ENCODE peak calls at places on chromosome 9, in eight cellular contexts. One of them, this sample, is unnamed.
A peak's percentile ranks its signal among the peaks of the same experiment; 100 is the strongest.

GRCh38 chr9:121783523-121784507 is 132.4 kb downstream of the DAB2IP start:
- DNase-seq in adipocyte: no peak
- DNase-seq in K562: no peak
- DNase-seq in HCT116: no peak
- DNase-seq in mammary epithelial cell: no peak
- DNase-seq in psoas muscle: no peak
- DNase-seq in transverse colon: peak; percentile 7
- DNase-seq in hepatocyte: peak; percentile 10
- DNase-seq in this sample: no peak

GRCh38 chr9:75146229-75146628 is 57.9 kb downstream of the OSTF1 start:
- DNase-seq in adipocyte: peak; percentile 19
- DNase-seq in K562: no peak
- DNase-seq in HCT116: no peak
- DNase-seq in mammary epithelial cell: peak; percentile 69
- DNase-seq in psoas muscle: no peak
- DNase-seq in transverse colon: no peak
- DNase-seq in hepatocyte: no peak
- DNase-seq in this sample: no peak

GRCh38 chr9:70600479-70600878 is 186.0 kb upstream of the KLF9 start:
- DNase-seq in adipocyte: peak; percentile 72
- DNase-seq in K562: no peak
- DNase-seq in HCT116: no peak
- DNase-seq in mammary epithelial cell: no peak
- DNase-seq in psoas muscle: peak; percentile 61
- DNase-seq in transverse colon: peak; percentile 13
- DNase-seq in hepatocyte: peak; percentile 58
- DNase-seq in this sample: peak; percentile 36

GRCh38 chr9:83623634-83623991 is 670 bp downstream of the IDNK start:
- DNase-seq in adipocyte: no peak
- DNase-seq in K562: no peak
- DNase-seq in HCT116: no peak
- DNase-seq in mammary epithelial cell: no peak
- DNase-seq in psoas muscle: no peak
- DNase-seq in transverse colon: no peak
- DNase-seq in hepatocyte: peak; percentile 15
- DNase-seq in this sample: no peak

GRCh38 chr9:14219865-14220655 is 93.9 kb downstream of the NFIB start:
- DNase-seq in adipocyte: no peak
- DNase-seq in K562: no peak
- DNase-seq in HCT116: no peak
- DNase-seq in mammary epithelial cell: no peak
- DNase-seq in psoas muscle: no peak
- DNase-seq in transverse colon: no peak
- DNase-seq in hepatocyte: no peak
- DNase-seq in this sample: no peak

GRCh38 chr9:110142868-110143866 is 64.8 kb downstream of the C9orf152 start:
- DNase-seq in adipocyte: no peak
- DNase-seq in K562: no peak
- DNase-seq in HCT116: no peak
- DNase-seq in mammary epithelial cell: no peak
- DNase-seq in psoas muscle: no peak
- DNase-seq in transverse colon: no peak
- DNase-seq in hepatocyte: no peak
- DNase-seq in this sample: no peak

GRCh38 chr9:1726993-1727759 is 288.0 kb upstream of the SMARCA2 start:
- DNase-seq in adipocyte: no peak
- DNase-seq in K562: no peak
- DNase-seq in HCT116: no peak
- DNase-seq in mammary epithelial cell: no peak
- DNase-seq in psoas muscle: no peak
- DNase-seq in transverse colon: no peak
- DNase-seq in hepatocyte: no peak
- DNase-seq in this sample: no peak

GRCh38 chr9:120393386-120394057 is 186.4 kb downstream of the CDK5RAP2 start:
- DNase-seq in adipocyte: peak; percentile 52
- DNase-seq in K562: no peak
- DNase-seq in HCT116: no peak
- DNase-seq in mammary epithelial cell: peak; percentile 47
- DNase-seq in psoas muscle: no peak
- DNase-seq in transverse colon: no peak
- DNase-seq in hepatocyte: no peak
- DNase-seq in this sample: no peak

GRCh38 chr9:22079873-22080341 is 70.8 kb upstream of the CDKN2B start:
- DNase-seq in adipocyte: peak; percentile 76
- DNase-seq in K562: no peak
- DNase-seq in HCT116: no peak
- DNase-seq in mammary epithelial cell: peak; percentile 93
- DNase-seq in psoas muscle: no peak
- DNase-seq in transverse colon: no peak
- DNase-seq in hepatocyte: no peak
- DNase-seq in this sample: no peak

GRCh38 chr9:115944166-115944948 is 209.2 kb upstream of the PAPPA start:
- DNase-seq in adipocyte: peak; percentile 99
- DNase-seq in K562: no peak
- DNase-seq in HCT116: no peak
- DNase-seq in mammary epithelial cell: peak; percentile 98
- DNase-seq in psoas muscle: peak; percentile 89
- DNase-seq in transverse colon: peak; percentile 50
- DNase-seq in hepatocyte: peak; percentile 76
- DNase-seq in this sample: peak; percentile 67

GRCh38 chr9:6106576-6107339 is 91.3 kb upstream of the RANBP6 start:
- DNase-seq in adipocyte: peak; percentile 62
- DNase-seq in K562: peak; percentile 7
- DNase-seq in HCT116: peak; percentile 34
- DNase-seq in mammary epithelial cell: peak; percentile 70
- DNase-seq in psoas muscle: no peak
- DNase-seq in transverse colon: no peak
- DNase-seq in hepatocyte: peak; percentile 38
- DNase-seq in this sample: no peak

GRCh38 chr9:128882677-128883590 is 1.0 kb downstream of the LRRC8A start:
- DNase-seq in adipocyte: peak; percentile 37
- DNase-seq in K562: peak; percentile 39
- DNase-seq in HCT116: no peak
- DNase-seq in mammary epithelial cell: peak; percentile 46
- DNase-seq in psoas muscle: no peak
- DNase-seq in transverse colon: no peak
- DNase-seq in hepatocyte: no peak
- DNase-seq in this sample: no peak

GRCh38 chr9:134625361-134626140 is 16.1 kb upstream of the COL5A1 start:
- DNase-seq in adipocyte: peak; percentile 45
- DNase-seq in K562: no peak
- DNase-seq in HCT116: no peak
- DNase-seq in mammary epithelial cell: no peak
- DNase-seq in psoas muscle: no peak
- DNase-seq in transverse colon: no peak
- DNase-seq in hepatocyte: no peak
- DNase-seq in this sample: no peak

GRCh38 chr9:2177121-2177520 is 162.0 kb downstream of the SMARCA2 start:
- DNase-seq in adipocyte: no peak
- DNase-seq in K562: no peak
- DNase-seq in HCT116: no peak
- DNase-seq in mammary epithelial cell: no peak
- DNase-seq in psoas muscle: no peak
- DNase-seq in transverse colon: no peak
- DNase-seq in hepatocyte: no peak
- DNase-seq in this sample: no peak

GRCh38 chr9:138117101-138117750 is 239.6 kb downstream of the CACNA1B start:
- DNase-seq in adipocyte: no peak
- DNase-seq in K562: no peak
- DNase-seq in HCT116: no peak
- DNase-seq in mammary epithelial cell: no peak
- DNase-seq in psoas muscle: no peak
- DNase-seq in transverse colon: no peak
- DNase-seq in hepatocyte: peak; percentile 2
- DNase-seq in this sample: no peak

GRCh38 chr9:86955554-86955953 is 8.2 kb upstream of the GAS1 start:
- DNase-seq in adipocyte: no peak
- DNase-seq in K562: no peak
- DNase-seq in HCT116: no peak
- DNase-seq in mammary epithelial cell: no peak
- DNase-seq in psoas muscle: no peak
- DNase-seq in transverse colon: no peak
- DNase-seq in hepatocyte: no peak
- DNase-seq in this sample: no peak
- H3K4me1 ChIP-seq in adipocyte: no peaks in the 10 kb centered on the region
- H3K4me1 ChIP-seq in K562: no peaks in the 10 kb centered on the region
- H3K4me1 ChIP-seq in HCT116: no peaks in the 10 kb centered on the region
- H3K4me1 ChIP-seq in mammary epithelial cell: no peaks in the 10 kb centered on the region
- H3K4me1 ChIP-seq in psoas muscle: no peaks in the 10 kb centered on the region
- H3K4me1 ChIP-seq in transverse colon: no peaks in the 10 kb centered on the region
- H3K4me1 ChIP-seq in hepatocyte: peaks cover 10% of the 10 kb centered on the region
- H3K4me1 ChIP-seq in this sample: no peaks in the 10 kb centered on the region

DNA sequence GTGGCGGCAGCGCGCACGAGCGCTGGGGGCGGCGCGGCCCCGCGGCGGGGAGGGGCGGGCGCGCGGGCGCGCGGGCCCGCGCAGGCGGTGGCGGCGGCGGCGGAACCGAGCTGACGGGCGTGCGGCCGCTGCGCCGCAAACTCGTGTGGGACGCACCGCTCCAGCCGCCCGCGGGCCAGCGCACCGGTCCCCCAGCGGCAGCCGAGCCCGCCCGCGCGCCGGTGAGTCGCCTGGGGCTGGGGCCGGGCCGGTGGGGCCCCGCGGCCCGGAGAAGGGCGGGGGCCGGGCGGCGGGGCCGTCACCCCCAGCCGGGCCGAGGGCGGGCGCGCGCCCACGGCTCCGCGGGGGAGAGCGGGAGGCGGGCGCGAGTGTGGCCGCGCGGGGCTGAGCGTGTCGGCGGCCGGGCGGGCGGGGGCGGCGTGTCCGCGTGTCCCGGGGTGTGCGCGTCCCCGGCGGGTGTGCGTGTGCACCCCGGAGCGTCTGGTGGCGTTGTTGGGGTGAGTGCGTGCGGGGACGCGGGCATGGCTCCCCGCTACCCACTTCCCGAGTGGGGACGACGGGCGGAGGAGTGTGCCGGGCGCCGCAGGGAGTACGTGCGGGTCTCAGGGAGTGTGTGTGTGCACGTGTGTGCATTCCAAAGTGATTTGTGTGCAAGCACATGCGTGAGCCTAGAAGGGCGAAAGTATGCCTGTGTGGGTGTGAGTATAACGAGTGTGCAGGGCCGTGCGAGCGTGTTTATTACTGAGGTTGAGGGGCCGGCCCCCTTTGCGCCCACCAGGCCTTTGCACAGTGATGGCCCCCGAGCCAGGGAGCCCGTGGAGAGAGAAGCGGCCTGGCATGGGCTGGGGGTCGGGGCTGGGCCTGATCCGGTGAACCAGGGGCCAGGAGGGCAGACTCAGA is at the start of gene NEK6:
- DNase-seq in adipocyte: peak; percentile 75
- DNase-seq in K562: peak; percentile 89
- DNase-seq in HCT116: no peak
- DNase-seq in mammary epithelial cell: peak; percentile 47
- DNase-seq in psoas muscle: peak; percentile 64
- DNase-seq in transverse colon: peak; percentile 19
- DNase-seq in hepatocyte: peak; percentile 63
- DNase-seq in this sample: peak; percentile 41
- H3K4me1 ChIP-seq in adipocyte: peaks cover 48% of the 10 kb centered on the region
- H3K4me1 ChIP-seq in K562: peaks cover 17% of the 10 kb centered on the region
- H3K4me1 ChIP-seq in HCT116: peaks cover 31% of the 10 kb centered on the region
- H3K4me1 ChIP-seq in mammary epithelial cell: peaks cover 37% of the 10 kb centered on the region
- H3K4me1 ChIP-seq in psoas muscle: peaks cover 27% of the 10 kb centered on the region
- H3K4me1 ChIP-seq in transverse colon: peaks cover 28% of the 10 kb centered on the region
- H3K4me1 ChIP-seq in hepatocyte: peaks cover 41% of the 10 kb centered on the region
- H3K4me1 ChIP-seq in this sample: peaks cover 41% of the 10 kb centered on the region

GRCh38 chr9:37966443-37967271 is 62.7 kb upstream of the SLC25A51 start:
- DNase-seq in adipocyte: no peak
- DNase-seq in K562: no peak
- DNase-seq in HCT116: no peak
- DNase-seq in mammary epithelial cell: no peak
- DNase-seq in psoas muscle: no peak
- DNase-seq in transverse colon: peak; percentile 30
- DNase-seq in hepatocyte: peak; percentile 77
- DNase-seq in this sample: peak; percentile 76

GRCh38 chr9:37968228-37968672 is 64.3 kb upstream of the SLC25A51 start:
- DNase-seq in adipocyte: peak; percentile 61
- DNase-seq in K562: peak; percentile 74
- DNase-seq in HCT116: no peak
- DNase-seq in mammary epithelial cell: peak; percentile 80
- DNase-seq in psoas muscle: no peak
- DNase-seq in transverse colon: peak; percentile 47
- DNase-seq in hepatocyte: peak; percentile 54
- DNase-seq in this sample: peak; percentile 51

GRCh38 chr9:37967681-37968080 is 63.8 kb upstream of the SLC25A51 start:
- DNase-seq in adipocyte: no peak
- DNase-seq in K562: no peak
- DNase-seq in HCT116: no peak
- DNase-seq in mammary epithelial cell: no peak
- DNase-seq in psoas muscle: no peak
- DNase-seq in transverse colon: no peak
- DNase-seq in hepatocyte: no peak
- DNase-seq in this sample: no peak

GRCh38 chr9:37969130-37969529 is 65.2 kb upstream of the SLC25A51 start:
- DNase-seq in adipocyte: peak; percentile 33
- DNase-seq in K562: peak; percentile 39
- DNase-seq in HCT116: no peak
- DNase-seq in mammary epithelial cell: no peak
- DNase-seq in psoas muscle: no peak
- DNase-seq in transverse colon: peak; percentile 91
- DNase-seq in hepatocyte: peak; percentile 87
- DNase-seq in this sample: peak; percentile 96

GRCh38 chr9:37967272-37967581 is 63.3 kb upstream of the SLC25A51 start:
- DNase-seq in adipocyte: no peak
- DNase-seq in K562: no peak
- DNase-seq in HCT116: no peak
- DNase-seq in mammary epithelial cell: peak; percentile 75
- DNase-seq in psoas muscle: no peak
- DNase-seq in transverse colon: no peak
- DNase-seq in hepatocyte: no peak
- DNase-seq in this sample: no peak
- H3K4me1 ChIP-seq in adipocyte: peaks cover 45% of the 10 kb centered on the region
- H3K4me1 ChIP-seq in K562: peaks cover 18% of the 10 kb centered on the region
- H3K4me1 ChIP-seq in HCT116: peaks cover 62% of the 10 kb centered on the region
- H3K4me1 ChIP-seq in mammary epithelial cell: peaks cover 88% of the 10 kb centered on the region
- H3K4me1 ChIP-seq in psoas muscle: peaks cover 17% of the 10 kb centered on the region
- H3K4me1 ChIP-seq in transverse colon: peaks cover 55% of the 10 kb centered on the region
- H3K4me1 ChIP-seq in hepatocyte: peaks cover 73% of the 10 kb centered on the region
- H3K4me1 ChIP-seq in this sample: peaks cover 96% of the 10 kb centered on the region

GRCh38 chr9:131395745-131396479 is 2.0 kb downstream of the PRRC2B start:
- DNase-seq in adipocyte: no peak
- DNase-seq in K562: peak; percentile 5
- DNase-seq in HCT116: no peak
- DNase-seq in mammary epithelial cell: peak; percentile 78
- DNase-seq in psoas muscle: no peak
- DNase-seq in transverse colon: no peak
- DNase-seq in hepatocyte: no peak
- DNase-seq in this sample: no peak

GRCh38 chr9:131396626-131397025 is 2.7 kb downstream of the PRRC2B start:
- DNase-seq in adipocyte: no peak
- DNase-seq in K562: peak; percentile 4
- DNase-seq in HCT116: no peak
- DNase-seq in mammary epithelial cell: no peak
- DNase-seq in psoas muscle: no peak
- DNase-seq in transverse colon: no peak
- DNase-seq in hepatocyte: peak; percentile 14
- DNase-seq in this sample: no peak

GRCh38 chr9:131395027-131395744 is 1.3 kb downstream of the PRRC2B start:
- DNase-seq in adipocyte: peak; percentile 50
- DNase-seq in K562: peak; percentile 30
- DNase-seq in HCT116: no peak
- DNase-seq in mammary epithelial cell: peak; percentile 76
- DNase-seq in psoas muscle: no peak
- DNase-seq in transverse colon: peak; percentile 73
- DNase-seq in hepatocyte: peak; percentile 44
- DNase-seq in this sample: peak; percentile 65

GRCh38 chr9:131393622-131394463 is at the start of gene PRRC2B:
- DNase-seq in adipocyte: peak; percentile 95
- DNase-seq in K562: peak; percentile 95
- DNase-seq in HCT116: peak; percentile 33
- DNase-seq in mammary epithelial cell: peak; percentile 71
- DNase-seq in psoas muscle: peak; percentile 93
- DNase-seq in transverse colon: peak; percentile 89
- DNase-seq in hepatocyte: peak; percentile 95
- DNase-seq in this sample: peak; percentile 85

GRCh38 chr9:131394464-131395026 is 659 bp downstream of the PRRC2B start:
- DNase-seq in adipocyte: peak; percentile 78
- DNase-seq in K562: peak; percentile 83
- DNase-seq in HCT116: no peak
- DNase-seq in mammary epithelial cell: no peak
- DNase-seq in psoas muscle: peak; percentile 80
- DNase-seq in transverse colon: peak; percentile 57
- DNase-seq in hepatocyte: peak; percentile 77
- DNase-seq in this sample: peak; percentile 51
- H3K4me1 ChIP-seq in adipocyte: peaks cover 49% of the 10 kb centered on the region
- H3K4me1 ChIP-seq in K562: peaks cover 26% of the 10 kb centered on the region
- H3K4me1 ChIP-seq in HCT116: peaks cover 42% of the 10 kb centered on the region
- H3K4me1 ChIP-seq in mammary epithelial cell: peaks cover 40% of the 10 kb centered on the region
- H3K4me1 ChIP-seq in psoas muscle: peaks cover 52% of the 10 kb centered on the region
- H3K4me1 ChIP-seq in transverse colon: peaks cover 44% of the 10 kb centered on the region
- H3K4me1 ChIP-seq in hepatocyte: peaks cover 33% of the 10 kb centered on the region
- H3K4me1 ChIP-seq in this sample: peaks cover 62% of the 10 kb centered on the region

This sample was measured in body of pancreas.